ENCODE peak calls at places on chromosomes 1 and 21, in seven cellular contexts. G is fibroblast of lung, W is neural progenitor cell, Z is transverse colon, F is astrocyte, D is heart left ventricle, T is sigmoid colon. L is an unnamed sample. For H3K4me1 and H3K36me3, the result is how much of the 10 kb centered on the place peaks cover.

GRCh38 chr21:46297311-46298082 is 11.4 kb downstream of the YBEY start:
- DNase-seq in T (no peak), D (peak), Z (no peak), F (no peak), W (no peak), G (peak), L (peak)

GRCh38 chr1:156060937-156061636 is at the start of gene RAB25:
- DNase-seq in Z (peak), T (no peak), F (no peak), G (no peak), W (peak), D (peak), L (peak)

GRCh38 chr1:110628356-110629105 is 22.4 kb upstream of the KCNA2 start:
- DNase-seq in G (no peak), W (no peak), F (no peak), D (no peak), T (no peak), Z (no peak), L (no peak)

GRCh38 chr1:24443241-24443656 is 27.6 kb downstream of the NIPAL3 start:
- DNase-seq in D (no peak), T (no peak), W (peak), Z (no peak), G (peak), F (peak), L (peak)

GRCh38 chr1:147725685-147726084 is 34.7 kb downstream of the GJA5 start:
- DNase-seq in D (no peak), G (no peak), Z (no peak), F (no peak), W (no peak), T (no peak), L (no peak)

GRCh38 chr1:39933956-39934941 is 20.7 kb upstream of the MFSD2A start:
- DNase-seq in F (peak), D (peak), G (peak), W (no peak), T (peak), Z (peak), L (no peak)

GRCh38 chr21:36747815-36748381 is 49.0 kb downstream of the SIM2 start:
- DNase-seq in F (peak), T (no peak), Z (peak), G (peak), W (peak), D (peak), L (peak)

GRCh38 chr1:220113136-220113695 is 19.3 kb downstream of the IARS2 start:
- DNase-seq in F (no peak), G (no peak), T (no peak), Z (no peak), W (peak), D (no peak), L (peak)

GRCh38 chr1:160081261-160081936 is at the start of gene KCNJ9:
- DNase-seq in F (peak), D (no peak), W (peak), Z (no peak), T (no peak), G (peak), L (peak)

GRCh38 chr1:206012086-206012859 is 9.1 kb upstream of the RAB7B start:
- DNase-seq in Z (peak), D (peak), T (peak), W (no peak), F (no peak), G (no peak), L (peak)

GRCh38 chr1:223641523-223642039 is 23.9 kb downstream of the CAPN8 start:
- DNase-seq in G (no peak), W (no peak), T (no peak), F (no peak), Z (peak), D (no peak), L (no peak)

GRCh38 chr1:244497805-244498204 is 36.7 kb downstream of the CATSPERE start:
- DNase-seq in D (no peak), T (no peak), W (no peak), Z (no peak), G (no peak), F (no peak), L (no peak)

GRCh38 chr1:107394301-107394700 is 253.5 kb downstream of the NTNG1 start:
- DNase-seq in F (no peak), Z (no peak), D (no peak), T (no peak), G (no peak), W (peak), L (no peak)
- H3K4me1 ChIP-seq in F (under half), Z (under half), D (under half), T (under half), G (under half), W (under half), L (under half)

GRCh38 chr1:45827256-45827655 is 23.8 kb downstream of the MAST2 start:
- DNase-seq in F (no peak), Z (no peak), D (no peak), T (no peak), W (no peak), G (no peak), L (no peak)

GRCh38 chr1:45828841-45829240 is 25.4 kb downstream of the MAST2 start:
- DNase-seq in T (no peak), W (no peak), D (no peak), G (no peak), Z (no peak), F (no peak), L (no peak)

GRCh38 chr1:45822644-45823043 is 19.2 kb downstream of the MAST2 start:
- DNase-seq in F (no peak), Z (no peak), W (no peak), D (no peak), G (no peak), T (no peak), L (no peak)

GRCh38 chr1:45820797-45821196 is 17.4 kb downstream of the MAST2 start:
- DNase-seq in Z (no peak), G (no peak), D (no peak), F (no peak), T (no peak), W (no peak), L (no peak)

DNA sequence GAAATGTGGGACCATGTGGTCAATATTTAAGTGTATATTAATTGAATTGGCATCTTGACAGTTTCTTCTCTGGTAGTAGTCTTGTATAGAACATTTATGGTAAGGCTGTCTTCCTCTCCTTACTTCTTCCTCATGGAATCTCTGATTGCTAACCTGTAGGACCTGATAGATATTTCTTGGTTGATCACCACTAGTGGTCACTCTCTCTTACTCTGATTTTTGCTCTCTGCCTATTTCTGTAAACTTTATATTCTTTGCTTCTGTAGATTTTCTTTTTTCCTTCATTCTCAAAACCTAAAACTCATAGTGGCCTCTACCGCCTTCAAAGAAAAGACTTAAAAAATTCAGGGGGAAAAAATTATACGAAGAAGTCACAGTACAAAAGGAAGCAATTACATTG is 21.2 kb downstream of the MAST2 start:
- DNase-seq in T (no peak), D (no peak), W (no peak), G (no peak), F (no peak), Z (no peak), L (no peak)
- TF ChIP-seq CTCF in T (no peak), D (no peak), W (no peak), G (peak), F (no peak), Z (no peak), L (peak)

GRCh38 chr21:35697321-35697808 is 363.0 kb downstream of the SETD4 start:
- DNase-seq in T (peak), D (peak), F (peak), G (peak), Z (peak), W (no peak), L (no peak)

GRCh38 chr21:35699360-35699759 is 361.0 kb downstream of the SETD4 start:
- DNase-seq in F (no peak), Z (no peak), W (no peak), T (no peak), D (no peak), G (no peak), L (no peak)

GRCh38 chr21:35696644-35697043 is 363.7 kb downstream of the SETD4 start:
- DNase-seq in F (no peak), T (no peak), Z (no peak), D (no peak), W (no peak), G (no peak), L (no peak)
- H3K36me3 ChIP-seq in F (under half), T (under half), Z (under half), D (under half), W (under half), G (under half), L (under half)

DNA sequence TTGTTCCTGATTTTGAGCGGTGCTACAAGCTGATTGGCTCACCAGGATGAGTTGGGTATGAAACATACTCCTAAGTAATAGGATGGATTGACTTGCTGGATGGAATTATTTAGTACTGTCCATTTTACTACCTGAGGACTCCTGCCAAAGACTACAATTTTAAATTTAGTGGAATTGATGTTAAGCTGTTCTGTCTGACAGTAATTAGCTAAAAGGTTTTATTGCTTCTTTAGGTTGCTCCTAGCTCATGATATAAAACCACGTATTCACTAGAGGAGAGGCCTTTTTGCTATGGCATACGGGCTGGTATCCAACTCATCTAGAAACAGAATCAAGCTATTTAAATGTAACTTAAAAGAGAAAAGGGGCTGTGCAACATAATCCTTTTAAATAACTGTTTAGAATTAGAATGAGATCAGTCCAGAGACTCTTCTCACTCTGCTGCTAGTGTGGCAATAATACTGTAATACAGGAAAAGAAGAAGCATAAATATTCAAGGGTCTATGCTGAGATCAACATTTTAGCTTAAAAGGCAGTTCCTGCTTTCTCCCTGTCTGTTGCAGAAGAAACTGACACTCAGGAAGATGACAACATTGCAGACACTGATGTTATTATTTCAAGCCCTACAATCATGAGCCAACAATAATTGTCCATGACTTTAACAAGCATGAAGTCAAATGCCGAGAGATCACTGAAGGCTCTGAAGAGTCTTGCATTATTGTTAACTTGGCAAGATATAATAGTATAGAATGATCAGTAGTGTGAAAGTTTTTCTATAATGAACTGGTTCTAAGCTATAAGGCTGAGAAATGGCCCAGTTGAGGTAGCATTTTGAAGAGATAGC is 258.7 kb upstream of the ADGRL4 start:
- DNase-seq in G (no peak), W (no peak), T (no peak), F (no peak), Z (no peak), D (no peak), L (peak)
- H3K4me1 ChIP-seq in G (under half), W (under half), T (under half), F (under half), Z (under half), D (under half), L (under half)

GRCh38 chr21:29499734-29500343 is 201.1 kb downstream of the BACH1 start:
- DNase-seq in W (peak), D (no peak), F (no peak), G (peak), Z (no peak), T (no peak), L (peak)
- TF ChIP-seq CTCF in W (peak), D (peak), F (peak), G (peak), Z (no peak), T (no peak), L (peak)

DNA sequence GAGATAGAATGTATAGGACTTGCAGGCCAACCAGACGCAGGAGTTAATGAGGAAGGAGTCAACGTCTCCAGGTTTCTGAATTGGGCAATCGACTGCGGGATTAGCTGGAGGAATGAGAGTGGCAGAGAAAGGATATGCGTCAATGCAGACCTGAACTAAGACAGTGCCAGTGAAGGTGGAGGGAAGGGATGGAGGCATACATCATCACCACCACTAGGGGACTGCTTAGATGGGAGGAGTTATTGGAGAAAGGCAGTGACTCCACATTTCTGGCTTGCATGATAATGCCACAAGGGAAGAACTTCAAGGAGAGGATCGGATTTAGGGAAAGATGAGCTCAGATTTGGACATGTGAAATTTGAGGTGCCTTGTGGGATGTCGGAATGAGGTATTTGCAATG is 17.4 kb downstream of the VASH2 start:
- DNase-seq in W (peak), Z (no peak), D (no peak), F (peak), T (peak), G (peak), L (peak)
- H3K36me3 ChIP-seq in W (under half), Z (under half), D (under half), F (under half), T (under half), G (under half), L (under half)

GRCh38 chr1:226132731-226133503 is 53.6 kb downstream of the ACBD3 start:
- DNase-seq in W (no peak), T (peak), F (no peak), Z (no peak), G (no peak), D (no peak), L (peak)
- H3K4me1 ChIP-seq in W (under half), T (under half), F (under half), Z (under half), G (under half), D (under half), L (under half)

GRCh38 chr1:84855168-84855567 is 37.8 kb downstream of the LPAR3 start:
- DNase-seq in Z (no peak), T (no peak), G (peak), F (peak), W (no peak), D (no peak), L (no peak)
- TF ChIP-seq CTCF in Z (no peak), T (no peak), G (no peak), F (no peak), W (no peak), D (no peak), L (no peak)

GRCh38 chr1:235448616-235449015 is 55.6 kb downstream of the B3GALNT2 start:
- DNase-seq in Z (no peak), D (no peak), W (no peak), T (no peak), G (no peak), F (no peak), L (no peak)

GRCh38 chr1:235441159-235441685 is 63.0 kb downstream of the B3GALNT2 start:
- DNase-seq in T (no peak), Z (no peak), W (no peak), F (no peak), D (no peak), G (no peak), L (no peak)

GRCh38 chr1:235442788-235443429 is 61.3 kb downstream of the B3GALNT2 start:
- DNase-seq in Z (no peak), G (peak), D (no peak), T (no peak), W (no peak), F (peak), L (no peak)
- H3K36me3 ChIP-seq in Z (under half), G (under half), D (half or more), T (under half), W (under half), F (half or more), L (under half)

L was measured in A673.